ENCODE peak calls at places on chromosome 14, in four cellular contexts. Z is GM12864, Q is lower leg skin, N is brain microvascular endothelial cell. B is an unnamed sample.

GRCh38 chr14:74541225-74541624 is 47.7 kb downstream of the ISCA2 start:
- DNase-seq in Q (no peak), N (no peak), Z (no peak), B (no peak)

GRCh38 chr14:51356381-51356780 is 116.3 kb downstream of the TMX1 start:
- DNase-seq in N (no peak), Q (no peak), Z (no peak), B (no peak)

GRCh38 chr14:69490219-69490918 is 5.8 kb downstream of the PLEKHD1 start:
- DNase-seq in N (no peak), Z (no peak), Q (peak; percentile 71), B (no peak)

GRCh38 chr14:59913187-59913586 is 6.8 kb upstream of the LRRC9 start:
- DNase-seq in N (no peak), Q (no peak), Z (no peak), B (no peak)

GRCh38 chr14:70027785-70028428 is 148.7 kb downstream of the SMOC1 start:
- DNase-seq in Q (peak; percentile 91), Z (no peak), N (peak; percentile 28), B (peak; percentile 22)

GRCh38 chr14:50023671-50024490 is 92.5 kb downstream of the VCPKMT start:
- DNase-seq in Z (no peak), N (peak; percentile 53), Q (no peak), B (peak; percentile 88)

GRCh38 chr14:77189479-77189878 is 7.9 kb downstream of the TMEM63C start:
- DNase-seq in N (no peak), Z (no peak), Q (peak; percentile 36), B (no peak)

GRCh38 chr14:30921305-30921704 is 46.9 kb downstream of the COCH start:
- DNase-seq in Z (no peak), Q (no peak), N (no peak), B (no peak)

GRCh38 chr14:34843011-34843554 is 32.1 kb downstream of the BAZ1A start:
- DNase-seq in Q (no peak), N (peak; percentile 24), Z (no peak), B (peak; percentile 33)

GRCh38 chr14:68562911-68563255 is 230.0 kb downstream of the ZFP36L1 start:
- DNase-seq in Z (no peak), N (no peak), Q (peak; percentile 77), B (no peak)

GRCh38 chr14:87955501-87955900 is 37.5 kb downstream of the GALC start:
- DNase-seq in N (no peak), Q (no peak), Z (no peak), B (no peak)

GRCh38 chr14:45377201-45377600 is 124.2 kb upstream of the MIS18BP1 start:
- DNase-seq in Q (no peak), N (no peak), Z (no peak), B (no peak)

GRCh38 chr14:89221109-89221508 is 195.9 kb downstream of the FOXN3 start:
- DNase-seq in Z (no peak), Q (no peak), N (peak; percentile 74), B (peak; percentile 47)

GRCh38 chr14:73829526-73830431 is 21.9 kb upstream of the PTGR2 start:
- DNase-seq in Z (no peak), Q (peak; percentile 58), N (peak; percentile 67), B (peak; percentile 23)

GRCh38 chr14:88727057-88727456 is 65.7 kb downstream of the EML5 start:
- DNase-seq in Z (no peak), N (no peak), Q (no peak), B (no peak)

GRCh38 chr14:102633906-102634595 is 41.6 kb downstream of the RCOR1 start:
- DNase-seq in N (no peak), Q (no peak), Z (no peak), B (no peak)

GRCh38 chr14:99899578-99900178 is 106.5 kb downstream of the EML1 start:
- DNase-seq in N (no peak), Q (no peak), Z (no peak), B (peak; percentile 24)

DNA sequence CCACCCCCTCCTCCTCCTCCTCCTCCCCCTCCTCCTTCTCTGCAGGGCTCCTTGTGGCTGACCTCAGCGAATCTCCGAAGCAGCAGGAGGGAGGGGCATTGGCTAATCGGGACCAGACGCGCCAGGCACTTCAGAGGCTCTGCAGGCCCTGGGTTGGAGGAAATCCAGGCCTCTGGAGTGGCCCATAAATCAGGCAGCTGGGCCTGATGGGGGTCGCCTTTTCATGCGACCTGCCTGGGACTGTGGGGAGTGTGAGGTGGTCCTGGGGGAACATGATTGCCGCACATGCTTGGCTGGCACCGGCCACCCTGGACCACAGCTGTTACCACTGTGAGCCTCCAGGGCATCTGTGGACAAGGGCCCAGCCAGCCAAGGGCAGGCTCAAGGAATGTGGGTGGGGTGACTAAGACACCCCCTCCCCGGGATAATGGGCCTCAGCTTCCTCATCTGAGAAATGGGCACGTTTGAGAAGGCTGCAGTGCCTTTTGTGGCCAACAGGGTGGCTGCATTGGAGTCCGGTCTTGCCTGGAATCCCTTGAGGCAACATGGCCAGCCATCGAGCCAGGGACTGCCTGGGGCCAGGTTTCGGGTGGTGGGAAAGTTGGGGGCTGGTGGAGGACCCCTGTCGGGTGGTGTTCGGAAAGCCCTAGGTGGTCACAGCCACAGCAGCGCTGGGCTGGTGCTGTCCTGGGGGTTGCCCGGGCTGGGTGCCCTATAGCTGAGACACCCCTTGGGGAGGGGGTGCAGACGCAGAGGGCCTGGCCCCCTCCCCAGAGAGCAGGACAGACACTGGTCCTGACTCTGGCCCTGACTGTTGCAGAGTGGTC is 12.0 kb downstream of the KIF26A start:
- DNase-seq in Z (no peak), N (peak; percentile 48), Q (no peak), B (no peak)
- TF ChIP-seq CTCF in Z (peak; percentile 61), N (peak; percentile 43), Q (no peak), B (peak; percentile 60)

GRCh38 chr14:84006643-84007137 is 1523.3 kb upstream of the FLRT2 start:
- DNase-seq in Q (no peak), Z (no peak), N (no peak), B (no peak)
- TF ChIP-seq CTCF in Q (no peak), Z (no peak), N (no peak), B (no peak)

DNA sequence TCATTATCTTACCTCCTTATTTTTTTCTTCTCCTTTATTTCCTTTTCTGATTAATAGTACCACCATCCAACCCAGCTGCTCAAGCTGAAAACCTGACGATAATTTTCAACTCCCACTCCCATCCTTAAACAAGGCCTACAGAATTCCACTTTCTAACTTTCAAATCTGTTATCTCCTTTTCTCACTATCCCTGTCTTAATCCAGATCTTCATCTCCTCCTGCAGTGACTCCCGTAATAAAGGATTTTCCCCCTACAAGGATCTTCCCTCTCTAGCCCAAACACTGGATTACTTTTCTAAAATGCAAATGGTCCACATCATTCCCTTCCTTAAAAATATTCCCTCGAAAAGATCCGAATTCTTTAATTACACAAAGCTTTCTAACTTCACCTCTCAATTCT is 1.5 kb downstream of the TRAPPC6B start:
- DNase-seq in Q (no peak), Z (no peak), N (no peak), B (no peak)
- TF ChIP-seq CTCF in Q (no peak), Z (no peak), N (no peak), B (no peak)

GRCh38 chr14:92780865-92781264 is 13.2 kb upstream of the GOLGA5 start:
- DNase-seq in Z (no peak), N (peak; percentile 22), Q (no peak), B (no peak)
- TF ChIP-seq CTCF in Z (no peak), N (no peak), Q (no peak), B (no peak)

DNA sequence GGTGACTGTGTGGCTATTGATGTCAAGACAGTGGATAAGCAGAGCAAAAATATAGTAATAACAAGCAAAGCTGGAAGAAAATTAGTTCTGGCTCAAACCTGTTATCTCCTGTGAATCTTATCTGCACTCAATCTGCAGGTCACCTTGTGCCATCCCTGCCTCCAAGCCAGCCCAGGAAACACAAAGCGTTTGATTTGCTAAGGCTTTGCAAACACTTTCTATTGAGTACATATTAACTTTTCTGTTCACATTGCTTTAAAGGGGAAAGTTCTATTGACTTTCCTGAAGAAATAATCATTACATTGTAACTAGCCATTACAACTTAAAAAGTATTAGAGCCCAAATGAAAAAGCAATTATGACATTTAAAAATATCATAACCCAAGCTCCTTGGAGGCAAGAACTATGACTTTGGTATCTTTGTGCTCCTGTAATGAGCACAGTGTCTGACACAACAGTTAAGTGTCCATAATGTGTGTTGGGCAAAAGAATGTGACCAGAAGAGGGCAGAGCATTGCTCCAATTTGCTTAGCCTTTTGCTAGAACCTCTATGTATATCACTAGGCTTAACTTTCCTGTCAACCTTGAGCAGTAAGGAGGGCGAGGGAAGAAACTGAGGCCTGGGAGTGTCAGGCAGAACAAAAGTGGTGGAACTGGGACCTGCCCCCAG is 24.7 kb downstream of the SERPINA3 start:
- DNase-seq in N (peak; percentile 23), Z (no peak), Q (peak; percentile 15), B (no peak)
- TF ChIP-seq CTCF in N (peak; percentile 47), Z (peak; percentile 18), Q (no peak), B (no peak)

B was measured in HFFc6.